ENCODE peak calls at places on chromosomes 12 and 14, in four cellular contexts. Y is foreskin fibroblast, J is heart left ventricle, Z is testis. E is an unnamed sample.

GRCh38 chr12:13628067-13628466 is 353.3 kb downstream of the GRIN2B start:
- DNase-seq in Y (no peak), J (no peak), Z (no peak), E (no peak)

GRCh38 chr12:80352476-80352875 is 91.6 kb upstream of the PTPRQ start:
- DNase-seq in Y (peak), J (no peak), Z (no peak), E (no peak)

GRCh38 chr12:120818416-120818815 is 85.7 kb downstream of the SPPL3 start:
- DNase-seq in Y (no peak), J (no peak), Z (no peak), E (no peak)

GRCh38 chr12:87425942-87426554 is 603.2 kb downstream of the C12orf50 start:
- DNase-seq in Y (no peak), J (no peak), Z (no peak), E (no peak)

GRCh38 chr14:97262336-97262735 is 465.2 kb downstream of the VRK1 start:
- DNase-seq in Y (no peak), J (no peak), Z (no peak), E (no peak)

GRCh38 chr12:34190054-34190453 is 167.8 kb downstream of the ALG10 start:
- DNase-seq in Y (no peak), J (no peak), Z (no peak), E (no peak)

GRCh38 chr12:6528539-6529235 is 5.6 kb upstream of the GAPDH start:
- DNase-seq in Y (no peak), J (no peak), Z (no peak), E (no peak)

GRCh38 chr12:3097186-3097804 is 20.1 kb downstream of the TSPAN9 start:
- DNase-seq in Y (no peak), J (peak), Z (peak), E (peak)

GRCh38 chr12:91349451-91349850 is 166.8 kb upstream of the DCN start:
- DNase-seq in Y (peak), J (no peak), Z (no peak), E (no peak)

GRCh38 chr12:4084631-4085030 is 188.9 kb upstream of the CCND2 start:
- DNase-seq in Y (no peak), J (no peak), Z (no peak), E (no peak)

GRCh38 chr12:121811434-121812319 is 7.9 kb downstream of the SETD1B start:
- DNase-seq in Y (peak), J (peak), Z (peak), E (peak)

GRCh38 chr12:25903603-25904245 is 54.8 kb upstream of the RASSF8 start:
- DNase-seq in Y (peak), J (no peak), Z (no peak), E (no peak)

GRCh38 chr14:99728231-99728920 is 44.3 kb downstream of the CYP46A1 start:
- DNase-seq in Y (no peak), J (peak), Z (peak), E (no peak)

GRCh38 chr12:64679487-64679983 is 69.2 kb downstream of the RASSF3 start:
- DNase-seq in Y (peak), J (peak), Z (no peak), E (peak)

GRCh38 chr12:64680235-64680634 is 69.9 kb downstream of the RASSF3 start:
- DNase-seq in Y (no peak), J (no peak), Z (no peak), E (no peak)

GRCh38 chr12:64682572-64683277 is 72.4 kb downstream of the RASSF3 start:
- DNase-seq in Y (peak), J (peak), Z (no peak), E (no peak)

GRCh38 chr12:64678835-64679234 is 68.5 kb downstream of the RASSF3 start:
- DNase-seq in Y (no peak), J (no peak), Z (no peak), E (no peak)

GRCh38 chr12:64681200-64682052 is 71.1 kb downstream of the RASSF3 start:
- DNase-seq in Y (no peak), J (no peak), Z (no peak), E (no peak)
- H3K4me3 ChIP-seq in Y (no peak), J (no peak), Z (no peak), E (no peak)

DNA sequence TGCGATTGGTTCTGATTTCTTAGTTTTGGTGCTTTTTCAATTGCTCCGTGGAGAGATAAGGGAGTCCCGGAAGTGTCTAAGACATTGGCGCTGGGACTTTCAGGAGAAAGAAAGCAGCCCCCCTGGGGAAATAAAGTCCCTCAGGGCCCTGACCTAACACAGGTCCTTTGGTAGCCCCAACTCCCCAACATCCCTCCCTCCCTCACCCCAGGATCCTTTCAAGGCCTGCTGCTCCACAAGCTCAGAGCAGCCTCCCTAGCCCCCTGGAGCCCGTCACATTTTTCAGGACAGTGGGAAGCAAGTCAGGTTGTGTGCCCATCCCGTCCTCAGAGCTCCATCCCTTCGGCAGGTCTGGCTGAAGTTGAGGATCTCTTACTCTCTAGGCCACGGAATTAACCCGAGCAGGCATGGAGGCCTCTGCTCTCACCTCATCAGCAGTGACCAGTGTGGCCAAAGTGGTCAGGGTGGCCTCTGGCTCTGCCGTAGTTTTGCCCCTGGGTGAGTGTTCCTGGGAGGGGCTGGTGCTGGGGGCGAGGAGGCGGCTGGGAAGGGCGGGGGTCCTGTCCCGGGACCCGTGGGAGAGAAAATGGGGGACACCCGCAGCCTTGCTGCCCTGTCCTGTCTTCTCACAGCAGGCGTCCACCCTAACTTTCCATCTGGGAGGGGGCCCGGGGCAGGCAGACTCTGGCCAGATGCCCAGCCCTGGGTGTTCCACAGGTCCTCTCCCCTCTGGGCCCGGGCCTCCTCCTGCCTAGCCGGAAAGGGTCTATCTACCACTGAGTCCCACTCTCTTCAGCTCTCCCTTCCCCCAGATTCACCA is 950 bp downstream of the IFI27 start:
- DNase-seq in Y (no peak), J (no peak), Z (peak), E (no peak)
- H3K4me3 ChIP-seq in Y (no peak), J (peak), Z (peak), E (no peak)

DNA sequence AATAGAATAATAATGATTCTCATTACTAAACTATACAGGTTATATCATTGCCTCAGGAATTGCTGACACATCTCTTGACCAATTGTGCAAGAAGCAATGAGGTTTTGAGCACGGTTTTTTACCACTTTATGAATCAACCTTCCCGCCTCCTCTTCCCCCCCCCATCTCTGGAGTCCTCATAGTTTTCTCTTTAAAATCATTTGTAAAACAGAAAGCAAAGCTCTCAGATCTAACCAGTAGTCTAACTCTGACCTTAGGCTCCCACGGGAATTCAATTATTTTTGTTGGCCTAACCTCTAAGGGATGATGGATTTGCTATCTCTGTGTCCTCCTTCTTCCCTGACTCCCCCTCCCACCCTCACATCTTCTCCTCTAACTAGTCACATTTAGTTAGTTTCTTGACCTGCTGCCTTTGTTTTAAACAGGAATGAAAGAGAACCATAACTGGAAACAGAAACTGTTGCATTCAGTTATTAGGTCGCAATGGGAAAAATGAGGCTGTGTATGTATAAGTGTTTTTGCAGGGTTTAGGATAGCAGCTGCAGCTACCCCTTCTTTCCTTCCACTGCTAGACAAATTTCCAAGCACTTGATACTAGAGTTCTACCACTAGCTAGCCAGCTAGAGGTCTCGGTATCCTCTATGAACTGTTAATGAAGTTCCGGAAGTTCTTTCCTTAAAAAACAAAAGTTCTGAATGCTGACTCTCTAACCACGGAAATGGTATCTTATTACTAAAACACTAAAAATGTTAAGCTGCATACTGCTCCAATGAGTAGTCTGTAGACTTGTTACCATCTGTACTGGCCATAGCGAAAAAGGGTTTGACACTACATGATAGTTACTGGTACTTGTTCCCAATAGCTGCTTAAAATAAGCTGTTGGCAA is 65.4 kb downstream of the TAOK3 start:
- DNase-seq in Y (peak), J (no peak), Z (no peak), E (no peak)
- H3K4me3 ChIP-seq in Y (peak), J (peak), Z (no peak), E (no peak)

GRCh38 chr12:9948606-9949286 is 16.6 kb upstream of the CLEC2A start:
- DNase-seq in Y (no peak), J (no peak), Z (no peak), E (no peak)
- H3K4me3 ChIP-seq in Y (no peak), J (no peak), Z (no peak), E (no peak)

GRCh38 chr12:118103231-118103600 is 595 bp downstream of the VSIG10 start:
- DNase-seq in Y (peak), J (peak), Z (peak), E (no peak)

GRCh38 chr12:118101051-118101450 is 2.8 kb downstream of the VSIG10 start:
- DNase-seq in Y (no peak), J (no peak), Z (no peak), E (no peak)

GRCh38 chr12:118102609-118103008 is 1.2 kb downstream of the VSIG10 start:
- DNase-seq in Y (no peak), J (no peak), Z (no peak), E (no peak)

GRCh38 chr12:118103601-118104382 is at the start of gene VSIG10:
- DNase-seq in Y (peak), J (peak), Z (peak), E (peak)

GRCh38 chr12:118102070-118102469 is 1.7 kb downstream of the VSIG10 start:
- DNase-seq in Y (peak), J (no peak), Z (no peak), E (peak)
- H3K4me3 ChIP-seq in Y (no peak), J (no peak), Z (no peak), E (no peak)

DNA sequence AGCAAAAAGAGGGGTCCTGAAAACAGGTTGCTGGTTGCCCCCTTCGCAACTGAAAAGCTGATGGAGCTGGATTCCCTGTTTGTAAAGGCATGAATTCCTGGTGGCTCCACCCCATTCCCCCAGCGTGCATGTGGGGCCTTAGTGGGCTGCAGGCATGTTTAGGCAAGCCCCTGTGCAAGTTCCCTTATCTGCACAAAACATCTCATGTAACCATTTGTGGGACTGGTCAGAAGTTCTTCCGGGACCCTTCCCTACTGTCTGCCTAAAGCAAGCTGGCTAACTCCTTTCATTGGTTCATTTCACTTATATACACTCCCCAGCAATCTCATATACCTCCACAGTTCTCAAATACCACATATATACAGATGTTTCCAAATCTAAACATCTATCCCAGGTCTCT is 24.0 kb upstream of the HIGD1C start:
- DNase-seq in Y (peak), J (no peak), Z (no peak), E (no peak)
- H3K4me3 ChIP-seq in Y (no peak), J (peak), Z (peak), E (peak)

GRCh38 chr14:73567951-73568885 is 795 bp upstream of the ACOT2 start:
- DNase-seq in Y (peak), J (no peak), Z (no peak), E (no peak)

DNA sequence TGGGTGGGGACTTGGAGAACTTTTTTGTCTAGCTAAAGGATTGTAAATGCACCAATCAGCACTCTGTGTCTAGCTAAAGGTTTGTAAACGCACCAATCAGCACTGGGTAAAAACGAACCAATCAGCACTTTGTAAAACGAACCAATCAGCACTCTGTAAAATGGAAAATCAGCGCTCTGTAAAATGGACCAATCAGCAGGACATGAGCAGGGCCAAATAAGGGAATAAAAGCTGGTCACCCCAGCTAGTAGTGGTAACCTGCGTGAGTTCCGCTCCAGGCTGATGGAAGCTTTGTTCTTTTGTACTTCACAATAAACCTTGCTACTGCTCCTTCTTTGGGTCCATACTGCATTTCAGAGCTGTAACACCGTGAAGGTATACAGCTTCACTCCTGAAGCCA is 1.6 kb upstream of the ACOT2 start:
- DNase-seq in Y (no peak), J (no peak), Z (no peak), E (no peak)
- H3K4me3 ChIP-seq in Y (peak), J (no peak), Z (no peak), E (no peak)

DNA sequence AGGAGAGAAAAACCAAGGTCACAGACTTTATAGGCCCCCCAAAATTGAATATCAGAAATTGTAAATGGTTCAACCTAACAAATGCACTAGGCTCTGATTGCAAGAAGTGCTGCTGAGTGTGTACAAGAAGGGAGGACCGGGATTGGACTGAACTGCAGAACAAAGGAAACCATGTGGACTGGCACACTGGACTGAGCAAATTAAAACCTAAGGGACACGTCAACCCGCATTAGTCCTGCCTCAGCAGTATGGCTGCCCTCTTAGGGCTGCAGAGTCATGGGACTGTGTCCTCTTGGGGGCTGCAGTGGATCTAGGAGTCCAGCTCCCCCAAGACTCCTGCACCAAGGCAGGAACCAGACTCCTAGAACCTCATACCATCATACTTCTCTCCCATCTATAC is 872 bp upstream of the CISTR start:
- DNase-seq in Y (no peak), J (no peak), Z (no peak), E (no peak)
- H3K4me3 ChIP-seq in Y (no peak), J (no peak), Z (no peak), E (no peak)